ENCODE peak calls at places on chromosomes 4 and X, in nine cellular contexts. N, J, K, W, T, H, Y, X and Q are unnamed samples.
A peak's percentile ranks its signal among the peaks of the same experiment; 100 is the strongest.

GRCh38 chrX:56745019-56745418 is 16.0 kb downstream of the NBDY start:
- DNase-seq in K (no peak), T (peak; percentile 78), H (peak; percentile 29), Y (no peak), X (no peak), N (peak; percentile 52), W (peak; percentile 7), J (peak; percentile 76), Q (no peak)

GRCh38 chrX:15930585-15930984 is 76.0 kb upstream of the AP1S2 start:
- DNase-seq in H (peak; percentile 20), W (peak; percentile 36), J (peak; percentile 49), K (peak; percentile 24), X (no peak), N (peak; percentile 28), T (peak; percentile 66), Y (no peak), Q (no peak)

GRCh38 chrX:154458954-154459829 is 1.1 kb downstream of the PLXNA3 start:
- DNase-seq in W (no peak), N (no peak), K (peak; percentile 70), H (no peak), T (no peak), X (peak; percentile 34), J (no peak), Y (no peak), Q (no peak)

GRCh38 chr4:94127707-94128328 is 79.8 kb upstream of the SMARCAD1 start:
- DNase-seq in N (no peak), T (peak; percentile 29), W (peak; percentile 36), J (peak; percentile 54), K (peak; percentile 52), H (peak; percentile 2), Y (no peak), X (peak; percentile 43), Q (no peak)

GRCh38 chr4:56531823-56532222 is 26.2 kb downstream of the ARL9 start:
- DNase-seq in N (no peak), X (no peak), H (no peak), T (no peak), J (peak; percentile 15), W (no peak), K (no peak), Y (no peak), Q (no peak)

GRCh38 chr4:98639523-98639922 is 18.9 kb downstream of the TSPAN5 start:
- DNase-seq in X (peak; percentile 81), N (no peak), Y (no peak), J (peak; percentile 40), K (no peak), W (no peak), T (peak; percentile 19), H (no peak), Q (no peak)

GRCh38 chrX:136148391-136148790 is 1.1 kb downstream of the FHL1 start:
- DNase-seq in T (no peak), X (no peak), H (no peak), K (no peak), J (no peak), W (no peak), N (no peak), Y (no peak), Q (no peak)

GRCh38 chrX:65726708-65727107 is 59.3 kb downstream of the MSN start:
- DNase-seq in X (no peak), K (no peak), W (no peak), J (no peak), H (no peak), T (no peak), N (no peak), Y (no peak), Q (no peak)

GRCh38 chrX:103647630-103648029 is 18.9 kb downstream of the TCEAL1 start:
- DNase-seq in J (no peak), X (no peak), W (no peak), N (no peak), H (no peak), K (no peak), Y (no peak), T (no peak), Q (no peak)

GRCh38 chrX:13511557-13512330 is 57.7 kb upstream of the EGFL6 start:
- DNase-seq in J (peak; percentile 29), H (no peak), X (no peak), K (no peak), N (no peak), T (no peak), Y (no peak), W (no peak), Q (no peak)

GRCh38 chr4:112604590-112604989 is 32.1 kb downstream of the ZGRF1 start:
- DNase-seq in W (peak; percentile 69), J (peak; percentile 75), X (peak; percentile 64), K (peak; percentile 62), H (peak; percentile 13), T (peak; percentile 65), N (peak; percentile 25), Y (no peak), Q (no peak)

GRCh38 chrX:40938418-40938817 is 146.8 kb upstream of the USP9X start:
- DNase-seq in N (no peak), X (no peak), T (peak; percentile 46), J (peak; percentile 30), W (no peak), K (no peak), H (no peak), Y (no peak), Q (no peak)

GRCh38 chrX:50152421-50152820 is 48.4 kb downstream of the AKAP4 start:
- DNase-seq in X (no peak), T (no peak), H (no peak), K (no peak), N (no peak), J (no peak), W (no peak), Y (no peak), Q (no peak)

GRCh38 chr4:124019749-124020549 is 623.4 kb downstream of the SPRY1 start:
- DNase-seq in T (no peak), J (peak; percentile 35), Y (no peak), W (no peak), N (no peak), H (no peak), X (peak; percentile 27), K (no peak), Q (no peak)

GRCh38 chr4:55356991-55357461 is 11.0 kb downstream of the SRD5A3 start:
- DNase-seq in Y (no peak), X (no peak), H (no peak), T (peak; percentile 44), K (no peak), N (no peak), W (no peak), J (peak; percentile 21), Q (no peak)

DNA sequence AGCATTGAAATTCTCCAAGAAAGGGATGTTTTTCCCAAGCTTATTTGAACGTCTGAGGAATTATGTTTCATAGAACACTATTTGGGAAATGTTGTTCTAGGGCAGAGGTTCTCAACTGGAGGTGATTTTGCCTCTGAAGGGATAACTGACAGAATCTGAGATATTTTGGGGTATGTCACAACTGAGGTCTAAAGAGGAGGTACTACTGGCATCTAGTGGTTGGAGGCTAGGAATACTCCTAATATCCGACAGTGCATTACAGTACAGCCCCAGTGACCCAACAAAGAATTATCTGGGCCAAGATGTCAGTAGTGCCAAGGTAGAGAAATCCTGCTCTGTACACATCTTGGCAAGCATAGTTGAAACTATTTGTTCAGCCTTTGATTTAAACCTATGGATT is 6.4 kb downstream of the HSPA4L start:
- DNase-seq in H (no peak), X (peak; percentile 65), Y (no peak), W (no peak), K (peak; percentile 21), N (no peak), T (no peak), J (peak; percentile 3), Q (no peak)
- TF ChIP-seq CTCF in H (peak; percentile 18), X (peak; percentile 70), Y (no peak), W (no peak), K (peak; percentile 30), N (no peak), T (peak; percentile 7), J (no peak), Q (peak; percentile 58)

DNA sequence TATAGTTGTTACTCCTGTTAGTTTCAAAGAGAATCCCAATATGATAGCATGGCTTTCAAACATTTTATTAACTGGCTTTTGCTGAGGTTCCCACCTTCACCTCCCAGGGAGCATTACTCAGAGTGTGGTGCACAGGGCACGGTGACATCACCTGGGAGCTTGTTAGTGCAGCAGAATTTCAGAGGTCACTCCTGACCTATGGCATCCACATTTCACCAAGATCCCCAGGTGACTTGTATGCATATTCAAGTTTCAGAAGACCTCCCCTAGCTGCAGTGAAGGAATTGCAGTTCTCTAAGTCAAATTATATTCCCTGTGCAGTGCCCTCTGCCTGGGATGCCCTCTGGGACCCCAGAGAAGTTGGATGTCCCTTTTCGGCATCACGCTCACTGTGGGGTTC is 29.7 kb upstream of the LNX1 start:
- DNase-seq in Y (no peak), W (no peak), T (no peak), J (no peak), X (no peak), K (no peak), N (no peak), H (no peak), Q (no peak)
- TF ChIP-seq CTCF in Y (no peak), W (no peak), T (no peak), J (no peak), X (no peak), K (peak; percentile 21), N (peak; percentile 2), H (peak; percentile 22), Q (peak; percentile 22)

GRCh38 chr4:32775049-32775448 is 2054.9 kb downstream of the PCDH7 start:
- DNase-seq in Y (no peak), J (peak; percentile 14), T (no peak), X (no peak), K (peak; percentile 1), N (no peak), H (no peak), W (no peak), Q (no peak)
- TF ChIP-seq CTCF in Y (no peak), J (peak; percentile 19), T (no peak), X (peak; percentile 42), K (peak; percentile 22), N (no peak), H (no peak), W (no peak), Q (peak; percentile 77)

DNA sequence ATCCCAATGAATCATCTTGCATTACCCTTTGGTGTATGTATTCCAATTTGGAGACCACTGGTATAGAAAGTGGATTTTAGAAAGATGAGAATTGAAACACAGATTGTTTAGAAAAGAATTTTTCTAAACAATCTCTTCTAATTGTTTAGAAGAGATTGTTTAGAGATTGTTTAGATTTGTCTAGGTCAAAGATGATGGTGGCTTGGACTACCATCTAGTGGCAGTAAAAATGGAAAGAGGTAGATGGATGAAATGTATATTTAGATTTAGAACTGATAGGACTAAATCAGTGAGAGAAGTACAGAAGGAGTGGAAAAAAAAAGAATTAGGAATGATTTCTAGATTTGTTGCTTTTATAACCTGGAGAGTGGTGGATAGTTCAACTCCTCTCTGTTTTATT is 70.6 kb downstream of the ARSJ start:
- DNase-seq in J (no peak), K (no peak), W (no peak), T (no peak), H (no peak), X (no peak), N (no peak), Y (no peak), Q (no peak)
- TF ChIP-seq CTCF in J (no peak), K (peak; percentile 35), W (no peak), T (no peak), H (no peak), X (peak; percentile 38), N (no peak), Y (no peak), Q (peak; percentile 53)

DNA sequence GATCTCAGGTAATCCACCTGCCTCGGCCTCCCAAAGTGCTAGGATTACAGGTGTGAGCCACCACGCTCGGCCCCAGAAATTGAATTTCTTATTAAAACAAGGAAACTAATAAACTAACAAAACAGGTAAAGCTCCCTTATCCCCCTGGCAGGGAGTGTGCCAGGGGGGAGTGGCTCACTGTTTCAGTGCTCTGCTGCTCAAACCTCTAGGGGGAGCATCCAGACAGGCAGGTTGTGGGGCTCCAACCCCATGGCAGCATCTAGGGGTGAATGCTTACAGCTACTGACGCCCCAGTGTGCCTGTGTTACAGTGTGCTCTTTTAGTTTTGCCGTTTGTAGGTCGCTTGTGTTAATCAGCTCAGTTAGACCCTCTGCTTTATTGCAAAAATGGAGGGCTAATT is 605.0 kb downstream of the GABRG1 start:
- DNase-seq in N (no peak), J (no peak), T (no peak), H (no peak), X (no peak), K (no peak), Y (no peak), W (no peak), Q (no peak)
- TF ChIP-seq CTCF in N (no peak), J (no peak), T (no peak), H (no peak), X (no peak), K (no peak), Y (no peak), W (no peak), Q (no peak)